ENCODE peak calls at places on chromosomes 13 and 19, in eight cellular contexts. J is fibroblast of mammary gland, P is A549, Q is tibial artery, D is HFF-Myc, U is esophagus squamous epithelium, C is AG09309, S is heart right ventricle. E is an unnamed sample.

GRCh38 chr19:13610042-13610691 is 103.9 kb upstream of the CACNA1A start:
- DNase-seq in J (no peak), P (peak; percentile 17), Q (no peak), D (no peak), U (no peak), C (no peak), S (no peak), E (no peak)

GRCh38 chr19:6273701-6274601 is 5.8 kb downstream of the MLLT1 start:
- DNase-seq in J (peak; percentile 96), P (no peak), Q (peak; percentile 98), D (no peak), U (no peak), C (peak; percentile 87), S (peak; percentile 78), E (peak; percentile 75)

GRCh38 chr19:37997911-37998344 is 90.9 kb downstream of the SIPA1L3 start:
- DNase-seq in J (peak; percentile 97), P (peak; percentile 89), Q (no peak), D (peak; percentile 88), U (no peak), C (peak; percentile 98), S (no peak), E (peak; percentile 88)

GRCh38 chr19:19146000-19146608 is 7.8 kb upstream of the TMEM161A start:
- DNase-seq in J (peak; percentile 52), P (peak; percentile 55), Q (peak; percentile 87), D (peak; percentile 17), U (no peak), C (no peak), S (peak; percentile 76), E (no peak)

GRCh38 chr13:76879211-76879875 is 6.9 kb downstream of the KCTD12 start:
- DNase-seq in J (peak; percentile 86), P (no peak), Q (peak; percentile 90), D (peak; percentile 52), U (peak; percentile 22), C (peak; percentile 79), S (peak; percentile 67), E (no peak)

GRCh38 chr13:99658266-99658991 is 157.2 kb downstream of the TM9SF2 start:
- DNase-seq in J (peak; percentile 69), P (peak; percentile 64), Q (peak; percentile 66), D (no peak), U (no peak), C (peak; percentile 32), S (peak; percentile 50), E (no peak)

GRCh38 chr19:871446-872265 is 12.2 kb downstream of the CFD start:
- DNase-seq in J (no peak), P (peak; percentile 58), Q (no peak), D (no peak), U (no peak), C (no peak), S (no peak), E (no peak)

GRCh38 chr13:33472446-33472845 is 186.9 kb upstream of the STARD13 start:
- DNase-seq in J (no peak), P (no peak), Q (no peak), D (no peak), U (no peak), C (no peak), S (no peak), E (no peak)

GRCh38 chr13:107563099-107563925 is 652.0 kb downstream of the LIG4 start:
- DNase-seq in J (no peak), P (no peak), Q (no peak), D (no peak), U (no peak), C (no peak), S (no peak), E (no peak)

GRCh38 chr19:38702278-38702677 is 42.0 kb downstream of the CAPN12 start:
- DNase-seq in J (no peak), P (no peak), Q (peak; percentile 82), D (no peak), U (no peak), C (no peak), S (no peak), E (no peak)

DNA sequence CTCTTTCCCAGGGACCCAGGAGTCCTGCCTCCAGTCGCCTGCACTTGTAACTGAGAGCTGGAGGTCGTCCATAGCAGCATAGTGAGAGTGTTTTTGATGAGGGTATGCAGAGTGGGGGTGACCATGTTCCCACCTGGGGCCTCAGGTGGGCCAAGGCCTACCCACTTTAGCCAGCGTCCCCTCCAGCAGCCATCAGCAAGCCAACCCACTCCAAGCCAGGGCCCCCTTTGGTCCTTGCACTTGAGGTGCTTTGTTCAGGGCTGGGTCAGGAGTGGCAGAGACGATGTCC is 11.9 kb upstream of the SMG9 start:
- DNase-seq in J (no peak), P (no peak), Q (no peak), D (no peak), U (no peak), C (no peak), S (no peak), E (no peak)
- TF ChIP-seq CTCF in J (no peak), P (peak; percentile 31), Q (no peak), D (no peak), U (no peak), C (no peak), S (no peak), E (no peak)

DNA sequence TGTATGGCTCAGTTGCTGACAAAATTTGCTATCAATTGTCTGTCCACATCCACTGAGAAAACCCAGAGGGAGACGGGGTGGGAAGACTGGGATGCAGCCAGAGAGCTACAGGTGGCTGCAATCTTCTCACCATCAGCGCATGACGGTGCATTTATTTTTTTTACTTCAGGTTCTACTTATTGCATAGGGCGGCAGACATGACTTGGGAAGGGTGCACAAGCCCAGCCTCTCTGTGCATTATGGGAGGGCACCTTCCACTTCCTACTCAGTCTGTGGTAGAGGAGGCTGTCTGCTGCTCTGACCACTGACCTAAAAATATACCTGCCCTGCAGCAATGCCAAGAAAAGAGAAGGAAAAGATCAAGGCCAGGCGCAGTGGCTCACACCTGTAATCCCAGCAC is 73.1 kb downstream of the ABCC4 start:
- DNase-seq in J (no peak), P (no peak), Q (no peak), D (no peak), U (no peak), C (no peak), S (no peak), E (no peak)
- H3K4me3 ChIP-seq in J (no peak overlapping the region), P (no peak overlapping the region), Q (no peak overlapping the region), D (no peak overlapping the region), U (no peak overlapping the region), C (no peak overlapping the region), S (no peak overlapping the region), E (no peak overlapping the region)

GRCh38 chr13:89925107-89925506 is 1422.4 kb upstream of the MIR17HG start:
- DNase-seq in J (peak; percentile 37), P (peak; percentile 30), Q (no peak), D (no peak), U (no peak), C (no peak), S (no peak), E (no peak)
- TF ChIP-seq CTCF in J (peak; percentile 38), P (peak; percentile 38), Q (no peak), D (no peak), U (no peak), C (no peak), S (peak; percentile 34), E (no peak)

GRCh38 chr13:31945202-31945978 is 86.2 kb upstream of the FRY start:
- DNase-seq in J (peak; percentile 94), P (peak; percentile 10), Q (peak; percentile 78), D (peak; percentile 32), U (no peak), C (peak; percentile 84), S (peak; percentile 54), E (peak; percentile 62)

GRCh38 chr13:31946091-31946770 is 85.3 kb upstream of the FRY start:
- DNase-seq in J (no peak), P (no peak), Q (no peak), D (no peak), U (no peak), C (peak; percentile 70), S (no peak), E (peak; percentile 67)

GRCh38 chr13:31947506-31947905 is 84.1 kb upstream of the FRY start:
- DNase-seq in J (no peak), P (no peak), Q (no peak), D (no peak), U (no peak), C (no peak), S (no peak), E (no peak)

GRCh38 chr13:31944262-31945160 is 87.1 kb upstream of the FRY start:
- DNase-seq in J (no peak), P (no peak), Q (no peak), D (no peak), U (no peak), C (no peak), S (no peak), E (no peak)

DNA sequence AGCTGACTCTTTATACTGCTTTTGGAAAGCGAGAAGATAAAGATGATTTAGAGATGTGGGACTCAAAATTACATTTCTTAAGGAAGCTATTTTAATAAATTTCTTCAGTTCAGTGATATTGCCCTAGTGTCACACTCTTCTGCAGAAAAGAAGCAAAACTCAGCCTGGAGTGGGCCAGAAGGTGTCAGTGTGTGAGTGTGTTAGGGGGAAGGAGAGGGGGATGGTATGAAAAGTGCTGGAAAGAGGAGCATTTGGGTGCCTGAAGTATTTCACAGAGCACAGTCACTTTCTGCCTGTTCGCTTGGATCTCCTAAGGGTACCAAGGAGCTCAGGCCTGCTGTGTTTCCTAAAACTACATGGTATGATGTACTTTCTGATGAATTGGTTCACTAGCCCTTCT is 84.5 kb upstream of the FRY start:
- DNase-seq in J (no peak), P (no peak), Q (no peak), D (no peak), U (no peak), C (no peak), S (no peak), E (no peak)
- H3K4me3 ChIP-seq in J (no peak overlapping the region), P (no peak overlapping the region), Q (no peak overlapping the region), D (no peak overlapping the region), U (no peak overlapping the region), C (no peak overlapping the region), S (no peak overlapping the region), E (peak overlapping the region; percentile 4)

GRCh38 chr13:74017301-74018092 is 116.7 kb downstream of the KLF12 start:
- DNase-seq in J (no peak), P (no peak), Q (no peak), D (no peak), U (no peak), C (no peak), S (no peak), E (no peak)

GRCh38 chr13:74009100-74009668 is 125.0 kb downstream of the KLF12 start:
- DNase-seq in J (no peak), P (no peak), Q (no peak), D (no peak), U (no peak), C (no peak), S (no peak), E (no peak)

GRCh38 chr13:74015137-74015536 is 119.1 kb downstream of the KLF12 start:
- DNase-seq in J (peak; percentile 35), P (no peak), Q (no peak), D (no peak), U (no peak), C (no peak), S (no peak), E (no peak)
- TF ChIP-seq CTCF in J (peak; percentile 29), P (peak; percentile 6), Q (no peak), D (no peak), U (no peak), C (no peak), S (no peak), E (peak; percentile 10)

GRCh38 chr13:48973845-48974431 is 1.8 kb upstream of the FNDC3A start:
- DNase-seq in J (no peak), P (no peak), Q (no peak), D (no peak), U (no peak), C (no peak), S (no peak), E (no peak)
- H3K4me3 ChIP-seq in J (no peak overlapping the region), P (no peak overlapping the region), Q (no peak overlapping the region), D (no peak overlapping the region), U (no peak overlapping the region), C (no peak overlapping the region), S (no peak overlapping the region), E (no peak overlapping the region)